ENCODE peak calls at places on chromosomes 12 and 14, in four cellular contexts. Z, O, L and E are unnamed samples.

GRCh38 chr12:56115329-56115728 is 1.1 kb upstream of the RPL41 start:
- DNase-seq in O (no peak), L (peak; percentile 58), Z (no peak), E (no peak)

GRCh38 chr12:99619389-99620158 is 28.0 kb upstream of the GARIN6 start:
- DNase-seq in O (no peak), L (peak; percentile 42), Z (no peak), E (no peak)

GRCh38 chr14:61648377-61648776 is 46.9 kb upstream of the HIF1A start:
- DNase-seq in Z (no peak), O (no peak), L (no peak), E (no peak)

GRCh38 chr14:23708343-23708742 is 72.2 kb downstream of the DHRS2 start:
- DNase-seq in L (no peak), Z (no peak), O (no peak), E (no peak)

GRCh38 chr12:126998747-126999285 is 1268.2 kb upstream of the TMEM132C start:
- DNase-seq in O (no peak), L (no peak), Z (no peak), E (no peak)

GRCh38 chr12:131871677-131872076 is 22.7 kb upstream of the ULK1 start:
- DNase-seq in L (no peak), Z (no peak), O (no peak), E (no peak)

GRCh38 chr14:105204206-105204930 is 23.3 kb upstream of the NUDT14 start:
- DNase-seq in Z (no peak), L (peak; percentile 33), O (no peak), E (no peak)

GRCh38 chr12:56011509-56012090 is 9.2 kb upstream of the IKZF4 start:
- DNase-seq in Z (no peak), L (peak; percentile 20), O (no peak), E (no peak)

GRCh38 chr12:131683266-131684014 is 27.4 kb upstream of the SFSWAP start:
- DNase-seq in Z (no peak), L (no peak), O (no peak), E (no peak)

GRCh38 chr12:96812153-96812552 is 94.9 kb upstream of the NEDD1 start:
- DNase-seq in O (no peak), L (no peak), Z (no peak), E (no peak)

GRCh38 chr12:75120202-75120774 is 89.4 kb downstream of the KCNC2 start:
- DNase-seq in Z (no peak), L (no peak), O (no peak), E (no peak)

GRCh38 chr14:73784988-73785313 is 66.7 kb upstream of the PTGR2 start:
- DNase-seq in Z (no peak), L (no peak), O (no peak), E (no peak)

GRCh38 chr14:28020112-28020511 is 746.5 kb upstream of the FOXG1 start:
- DNase-seq in L (no peak), O (no peak), Z (no peak), E (no peak)

GRCh38 chr12:115404761-115405470 is 720.9 kb upstream of the TBX3 start:
- DNase-seq in O (no peak), Z (no peak), L (peak; percentile 89), E (no peak)

GRCh38 chr12:102722147-102722546 is 194.9 kb downstream of the PAH start:
- DNase-seq in Z (no peak), L (no peak), O (no peak), E (no peak)

GRCh38 chr14:20652996-20653975 is 11.8 kb upstream of the OR6S1 start:
- DNase-seq in L (peak; percentile 92), Z (no peak), O (no peak), E (no peak)

GRCh38 chr14:50064993-50065392 is 51.4 kb downstream of the VCPKMT start:
- DNase-seq in O (peak; percentile 68), Z (no peak), L (peak; percentile 78), E (no peak)

GRCh38 chr12:108399514-108399913 is 60.4 kb upstream of the CMKLR1 start:
- DNase-seq in O (no peak), L (peak; percentile 11), Z (no peak), E (no peak)

GRCh38 chr12:90399317-90399716 is 555.7 kb downstream of the CCER1 start:
- DNase-seq in O (no peak), Z (no peak), L (peak; percentile 36), E (no peak)

GRCh38 chr12:45122776-45123380 is 72.0 kb upstream of the DBX2 start:
- DNase-seq in O (no peak), L (peak; percentile 66), Z (no peak), E (no peak)
- TF ChIP-seq CTCF in O (no peak), L (peak; percentile 61), Z (no peak), E (peak; percentile 60)

DNA sequence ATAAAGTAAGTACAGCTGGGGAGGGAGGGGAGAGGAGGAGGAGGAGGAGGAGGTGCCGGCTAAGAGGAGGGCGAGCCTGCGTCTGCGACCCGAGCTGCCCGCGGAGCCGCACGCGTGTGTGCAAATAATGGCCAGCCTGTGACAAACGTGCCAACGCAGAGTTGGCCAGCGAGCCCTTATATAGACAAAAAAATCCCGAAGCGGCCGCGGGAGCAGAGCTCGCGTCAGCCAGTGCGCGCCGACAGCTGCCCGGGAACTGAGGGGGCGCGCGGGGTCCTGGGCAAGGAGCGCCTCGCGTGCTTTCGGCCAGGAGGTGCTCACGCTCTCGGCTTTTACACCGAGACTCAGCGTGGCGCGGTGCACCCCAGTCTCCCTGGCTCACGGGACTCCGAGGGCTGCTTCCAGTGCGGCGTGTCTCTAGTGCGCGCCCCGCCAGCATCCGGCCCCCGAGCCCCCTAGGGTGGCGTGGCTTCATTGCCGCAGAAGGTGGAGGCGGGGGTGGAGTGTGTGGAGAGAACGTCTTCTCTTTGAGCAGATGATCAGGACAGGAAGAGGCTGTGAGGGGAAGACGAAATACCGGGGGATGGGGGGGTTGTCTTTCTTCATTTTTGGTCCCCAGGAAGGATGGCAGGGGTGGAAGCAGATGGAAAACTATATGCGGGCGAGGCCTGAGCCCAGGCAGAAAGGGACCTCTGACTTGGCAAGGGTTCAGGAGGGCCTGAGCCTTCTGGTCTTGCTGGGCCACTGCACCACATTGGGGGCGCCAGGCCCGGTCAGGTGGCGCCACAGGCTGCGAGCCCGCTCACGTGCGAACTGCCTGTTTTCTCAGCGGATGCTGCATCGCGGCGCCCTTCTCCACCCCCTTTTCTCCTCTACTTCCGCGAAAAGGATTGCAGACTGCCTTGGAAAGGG is 659 bp downstream of the SLC16A7 start:
- DNase-seq in Z (peak; percentile 66), O (peak; percentile 92), L (peak; percentile 77), E (peak; percentile 52)
- TF ChIP-seq CTCF in Z (no peak), O (no peak), L (no peak), E (no peak)

GRCh38 chr14:29486132-29486531 is 441.5 kb downstream of the PRKD1 start:
- DNase-seq in O (no peak), L (peak; percentile 56), Z (no peak), E (no peak)
- TF ChIP-seq CTCF in O (no peak), L (peak; percentile 11), Z (no peak), E (no peak)

GRCh38 chr14:59022144-59022543 is 166.3 kb upstream of the DAAM1 start:
- DNase-seq in L (peak; percentile 4), O (no peak), Z (no peak), E (no peak)
- TF ChIP-seq CTCF in L (peak; percentile 24), O (no peak), Z (no peak), E (no peak)

GRCh38 chr12:13486794-13487193 is 290.3 kb downstream of the EMP1 start:
- DNase-seq in L (no peak), Z (no peak), O (no peak), E (no peak)

GRCh38 chr12:13487326-13487725 is 290.8 kb downstream of the EMP1 start:
- DNase-seq in L (no peak), O (no peak), Z (no peak), E (no peak)

DNA sequence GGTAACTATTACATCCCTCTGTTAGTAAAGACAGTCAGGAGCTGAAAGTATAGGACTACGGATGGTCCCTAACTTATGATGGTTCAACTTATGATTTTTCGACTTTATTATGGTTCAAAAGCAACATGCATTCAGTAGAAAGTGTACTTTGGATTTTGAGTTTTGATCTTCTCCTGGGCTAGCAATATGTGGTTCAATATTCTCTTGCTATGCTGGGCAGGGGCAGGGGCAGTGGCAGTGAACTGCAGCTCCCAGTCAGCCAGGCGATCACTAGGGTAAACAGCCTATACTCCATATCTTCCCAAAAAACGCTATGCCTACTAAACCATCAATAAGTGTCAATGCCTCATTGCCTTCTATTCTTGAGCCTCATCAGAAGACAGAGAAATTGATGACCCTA is 292.7 kb downstream of the EMP1 start:
- DNase-seq in O (no peak), Z (no peak), L (no peak), E (no peak)
- TF ChIP-seq CTCF in O (no peak), Z (no peak), L (no peak), E (no peak)